ENCODE peak calls at places on chromosomes 5 and 9, in five cellular contexts. One of them, this sample, is unnamed.

GRCh38 chr9:115142090-115142489 is 24.1 kb upstream of the TNC start:
- DNase-seq in GM12865: no peak
- DNase-seq in AG04450: no peak
- DNase-seq in testis: no peak
- DNase-seq in MM.1S: no peak
- DNase-seq in this sample: no peak

GRCh38 chr5:16600397-16600796 is 16.4 kb downstream of the RETREG1 start:
- DNase-seq in GM12865: no peak
- DNase-seq in AG04450: no peak
- DNase-seq in testis: peak
- DNase-seq in MM.1S: no peak
- DNase-seq in this sample: no peak

GRCh38 chr5:17723876-17724275 is 89.6 kb downstream of the TAF11L14 start:
- DNase-seq in MM.1S: no peak
- DNase-seq in GM12865: no peak
- DNase-seq in testis: no peak
- DNase-seq in AG04450: no peak
- DNase-seq in this sample: no peak

GRCh38 chr9:99360026-99360425 is 137.9 kb downstream of the SEC61B start:
- DNase-seq in testis: no peak
- DNase-seq in GM12865: no peak
- DNase-seq in AG04450: no peak
- DNase-seq in MM.1S: no peak
- DNase-seq in this sample: no peak

GRCh38 chr9:131530930-131531832 is at the start of gene UCK1:
- DNase-seq in GM12865: peak
- DNase-seq in AG04450: peak
- DNase-seq in MM.1S: peak
- DNase-seq in testis: peak
- DNase-seq in this sample: peak

GRCh38 chr9:6873862-6874261 is 116.1 kb downstream of the KDM4C start:
- DNase-seq in MM.1S: no peak
- DNase-seq in AG04450: peak
- DNase-seq in testis: peak
- DNase-seq in GM12865: no peak
- DNase-seq in this sample: peak

GRCh38 chr9:16032799-16033198 is 480.0 kb downstream of the CCDC171 start:
- DNase-seq in GM12865: no peak
- DNase-seq in MM.1S: no peak
- DNase-seq in testis: no peak
- DNase-seq in AG04450: no peak
- DNase-seq in this sample: no peak

GRCh38 chr5:33641722-33642505 is 201.1 kb downstream of the TARS1 start:
- DNase-seq in testis: no peak
- DNase-seq in MM.1S: no peak
- DNase-seq in GM12865: peak
- DNase-seq in AG04450: no peak
- DNase-seq in this sample: peak

GRCh38 chr5:123882946-123883345 is 371.0 kb downstream of the CSNK1G3 start:
- DNase-seq in GM12865: no peak
- DNase-seq in MM.1S: no peak
- DNase-seq in testis: no peak
- DNase-seq in AG04450: no peak
- DNase-seq in this sample: no peak

GRCh38 chr9:136187683-136188586 is 17.0 kb downstream of the LHX3 start:
- DNase-seq in GM12865: no peak
- DNase-seq in testis: no peak
- DNase-seq in MM.1S: no peak
- DNase-seq in AG04450: no peak
- DNase-seq in this sample: no peak

GRCh38 chr5:109407913-109408312 is 1.9 kb downstream of the PJA2 start:
- DNase-seq in MM.1S: no peak
- DNase-seq in testis: no peak
- DNase-seq in GM12865: peak
- DNase-seq in AG04450: no peak
- DNase-seq in this sample: no peak

GRCh38 chr9:94922691-94923107 is 196.2 kb downstream of the AOPEP start:
- DNase-seq in testis: no peak
- DNase-seq in AG04450: no peak
- DNase-seq in GM12865: no peak
- DNase-seq in MM.1S: no peak
- DNase-seq in this sample: no peak

GRCh38 chr9:134657666-134658377 is 16.2 kb downstream of the COL5A1 start:
- DNase-seq in MM.1S: no peak
- DNase-seq in testis: no peak
- DNase-seq in AG04450: no peak
- DNase-seq in GM12865: no peak
- DNase-seq in this sample: no peak

GRCh38 chr9:96884443-96884842 is 30.1 kb upstream of the ZNF782 start:
- DNase-seq in testis: no peak
- DNase-seq in MM.1S: no peak
- DNase-seq in GM12865: no peak
- DNase-seq in AG04450: peak
- DNase-seq in this sample: no peak

GRCh38 chr5:37640088-37640487 is 199.8 kb downstream of the GDNF start:
- DNase-seq in AG04450: no peak
- DNase-seq in testis: no peak
- DNase-seq in MM.1S: no peak
- DNase-seq in GM12865: no peak
- DNase-seq in this sample: no peak

GRCh38 chr9:89896806-89897340 is 292.1 kb downstream of the GADD45G start:
- DNase-seq in testis: no peak
- DNase-seq in MM.1S: no peak
- DNase-seq in GM12865: no peak
- DNase-seq in AG04450: no peak
- DNase-seq in this sample: no peak

GRCh38 chr9:109517798-109518435 is 19.8 kb upstream of the PTPN3 start:
- DNase-seq in testis: no peak
- DNase-seq in GM12865: no peak
- DNase-seq in AG04450: no peak
- DNase-seq in MM.1S: no peak
- DNase-seq in this sample: no peak

GRCh38 chr5:151885138-151885908 is 39.3 kb downstream of the GLRA1 start:
- DNase-seq in AG04450: no peak
- DNase-seq in GM12865: peak
- DNase-seq in MM.1S: no peak
- DNase-seq in testis: no peak
- DNase-seq in this sample: no peak

GRCh38 chr5:68027519-68027918 is 188.0 kb upstream of the PIK3R1 start:
- DNase-seq in MM.1S: no peak
- DNase-seq in AG04450: peak
- DNase-seq in testis: peak
- DNase-seq in GM12865: no peak
- DNase-seq in this sample: no peak

GRCh38 chr5:74639538-74640449 is 734 bp downstream of the ENC1 start:
- DNase-seq in AG04450: no peak
- DNase-seq in GM12865: peak
- DNase-seq in testis: peak
- DNase-seq in MM.1S: peak
- DNase-seq in this sample: no peak

GRCh38 chr5:125412561-125413535 is 666.4 kb upstream of the ZNF608 start:
- DNase-seq in GM12865: peak
- DNase-seq in MM.1S: no peak
- DNase-seq in AG04450: peak
- DNase-seq in testis: peak
- DNase-seq in this sample: no peak

GRCh38 chr5:56734066-56734766 is 81.1 kb upstream of the MAP3K1 start:
- DNase-seq in AG04450: no peak
- DNase-seq in GM12865: no peak
- DNase-seq in MM.1S: no peak
- DNase-seq in testis: no peak
- DNase-seq in this sample: no peak

GRCh38 chr9:110978516-110978915 is 59.8 kb downstream of the LPAR1 start:
- DNase-seq in testis: no peak
- DNase-seq in GM12865: no peak
- DNase-seq in MM.1S: no peak
- DNase-seq in AG04450: no peak
- DNase-seq in this sample: no peak

GRCh38 chr9:88072831-88073365 is 65.4 kb downstream of the SPATA31C2 start:
- DNase-seq in AG04450: no peak
- DNase-seq in testis: no peak
- DNase-seq in MM.1S: no peak
- DNase-seq in GM12865: no peak
- DNase-seq in this sample: no peak

GRCh38 chr9:29297592-29297991 is 1724.3 kb upstream of the C9orf72 start:
- DNase-seq in testis: no peak
- DNase-seq in GM12865: no peak
- DNase-seq in AG04450: no peak
- DNase-seq in MM.1S: peak
- DNase-seq in this sample: no peak

GRCh38 chr9:33164138-33164809 is 2.9 kb downstream of the B4GALT1 start:
- DNase-seq in testis: no peak
- DNase-seq in AG04450: no peak
- DNase-seq in MM.1S: no peak
- DNase-seq in GM12865: peak
- DNase-seq in this sample: peak

GRCh38 chr5:38758774-38759423 is 86.9 kb upstream of the OSMR start:
- DNase-seq in GM12865: no peak
- DNase-seq in AG04450: no peak
- DNase-seq in testis: peak
- DNase-seq in MM.1S: no peak
- DNase-seq in this sample: no peak

GRCh38 chr9:115292584-115293271 is 174.8 kb upstream of the TNC start:
- DNase-seq in MM.1S: no peak
- DNase-seq in AG04450: no peak
- DNase-seq in GM12865: no peak
- DNase-seq in testis: no peak
- DNase-seq in this sample: no peak

GRCh38 chr9:15147471-15147870 is 159.5 kb downstream of the TTC39B start:
- DNase-seq in MM.1S: no peak
- DNase-seq in testis: no peak
- DNase-seq in AG04450: no peak
- DNase-seq in GM12865: no peak
- DNase-seq in this sample: no peak

GRCh38 chr5:116452774-116453368 is 121.8 kb downstream of the SEMA6A start:
- DNase-seq in AG04450: no peak
- DNase-seq in MM.1S: no peak
- DNase-seq in testis: no peak
- DNase-seq in GM12865: no peak
- DNase-seq in this sample: no peak

GRCh38 chr9:128244443-128245226 is 31.2 kb downstream of the GOLGA2 start:
- DNase-seq in MM.1S: no peak
- DNase-seq in GM12865: no peak
- DNase-seq in AG04450: peak
- DNase-seq in testis: peak
- DNase-seq in this sample: no peak

GRCh38 chr9:5453004-5453403 is 2.7 kb downstream of the CD274 start:
- DNase-seq in testis: no peak
- DNase-seq in AG04450: no peak
- DNase-seq in GM12865: no peak
- DNase-seq in MM.1S: no peak
- DNase-seq in this sample: no peak

GRCh38 chr5:40717281-40717680 is 37.6 kb downstream of the PTGER4 start:
- DNase-seq in testis: no peak
- DNase-seq in GM12865: no peak
- DNase-seq in MM.1S: no peak
- DNase-seq in AG04450: peak
- DNase-seq in this sample: no peak

GRCh38 chr9:21491742-21492141 is 9.6 kb upstream of the IFNE start:
- DNase-seq in GM12865: no peak
- DNase-seq in AG04450: no peak
- DNase-seq in MM.1S: no peak
- DNase-seq in testis: no peak
- DNase-seq in this sample: no peak

DNA sequence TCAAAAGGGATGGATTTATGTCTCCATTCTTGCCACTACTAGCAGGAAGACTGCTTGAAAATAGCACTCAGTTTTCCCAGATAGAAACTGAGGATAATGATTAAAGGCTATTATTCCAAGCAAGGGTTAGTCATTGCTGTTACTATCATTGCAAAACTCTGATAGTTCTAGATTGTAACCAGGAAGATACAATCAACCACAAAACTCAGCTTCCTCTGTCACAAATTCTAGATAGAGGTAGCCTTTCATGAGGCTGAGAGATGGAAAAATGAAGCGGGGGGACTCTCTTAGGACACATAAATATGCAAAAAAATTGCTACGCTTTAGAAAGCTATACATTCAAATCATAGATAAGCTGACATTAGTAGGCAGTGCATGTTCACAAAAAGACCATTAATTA is 3.1 kb downstream of the ANXA1 start:
- DNase-seq in AG04450: no peak
- DNase-seq in GM12865: no peak
- DNase-seq in testis: no peak
- DNase-seq in MM.1S: no peak
- DNase-seq in this sample: peak
- H3K4me3 ChIP-seq in AG04450: peak
- H3K4me3 ChIP-seq in GM12865: no peak
- H3K4me3 ChIP-seq in testis: no peak
- H3K4me3 ChIP-seq in MM.1S: no peak
- H3K4me3 ChIP-seq in this sample: peak

GRCh38 chr5:138180183-138180782 is 1.4 kb downstream of the KIF20A start:
- DNase-seq in GM12865: peak
- DNase-seq in AG04450: peak
- DNase-seq in testis: no peak
- DNase-seq in MM.1S: peak
- DNase-seq in this sample: peak

GRCh38 chr5:138177936-138178515 is 404 bp downstream of the BRD8 start:
- DNase-seq in testis: peak
- DNase-seq in MM.1S: peak
- DNase-seq in AG04450: no peak
- DNase-seq in GM12865: peak
- DNase-seq in this sample: no peak

GRCh38 chr5:138180841-138181240 is 1.9 kb downstream of the KIF20A start:
- DNase-seq in MM.1S: no peak
- DNase-seq in GM12865: no peak
- DNase-seq in testis: no peak
- DNase-seq in AG04450: no peak
- DNase-seq in this sample: no peak

GRCh38 chr5:138178516-138179276 is at the start of the genes BRD8 and KIF20A:
- DNase-seq in AG04450: peak
- DNase-seq in MM.1S: peak
- DNase-seq in testis: peak
- DNase-seq in GM12865: peak
- DNase-seq in this sample: peak

GRCh38 chr5:138179277-138179857 is 455 bp downstream of the KIF20A start:
- DNase-seq in GM12865: peak
- DNase-seq in MM.1S: peak
- DNase-seq in AG04450: no peak
- DNase-seq in testis: no peak
- DNase-seq in this sample: no peak
- H3K4me3 ChIP-seq in GM12865: peak
- H3K4me3 ChIP-seq in MM.1S: peak
- H3K4me3 ChIP-seq in AG04450: peak
- H3K4me3 ChIP-seq in testis: peak
- H3K4me3 ChIP-seq in this sample: peak

GRCh38 chr9:104923740-104924139 is 4.2 kb downstream of the ABCA1 start:
- DNase-seq in testis: no peak
- DNase-seq in MM.1S: no peak
- DNase-seq in AG04450: no peak
- DNase-seq in GM12865: peak
- DNase-seq in this sample: no peak
- H3K4me3 ChIP-seq in testis: no peak
- H3K4me3 ChIP-seq in MM.1S: no peak
- H3K4me3 ChIP-seq in AG04450: no peak
- H3K4me3 ChIP-seq in GM12865: no peak
- H3K4me3 ChIP-seq in this sample: no peak

GRCh38 chr9:133119461-133120342 is 1.3 kb downstream of the RALGDS start:
- DNase-seq in GM12865: no peak
- DNase-seq in AG04450: no peak
- DNase-seq in MM.1S: no peak
- DNase-seq in testis: no peak
- DNase-seq in this sample: no peak
- H3K4me3 ChIP-seq in GM12865: peak
- H3K4me3 ChIP-seq in AG04450: peak
- H3K4me3 ChIP-seq in MM.1S: no peak
- H3K4me3 ChIP-seq in testis: peak
- H3K4me3 ChIP-seq in this sample: no peak

This sample was measured in Jurkat, Clone E6-1.